ENCODE peak calls at places on chromosome 4, in four cellular contexts. One of them, this sample, is unnamed.

GRCh38 chr4:79623125-79623905 is 215.3 kb upstream of the GK2 start:
- DNase-seq in neural progenitor cell: no peak
- DNase-seq in nephron progenitor cell: no peak
- DNase-seq in CD4-positive, alpha-beta T cell: no peak
- DNase-seq in this sample: no peak

GRCh38 chr4:99437686-99438577 is 2.8 kb upstream of the ADH7 start:
- DNase-seq in neural progenitor cell: no peak
- DNase-seq in nephron progenitor cell: no peak
- DNase-seq in CD4-positive, alpha-beta T cell: no peak
- DNase-seq in this sample: no peak

GRCh38 chr4:7772708-7773385 is 166.8 kb downstream of the AFAP1 start:
- DNase-seq in neural progenitor cell: no peak
- DNase-seq in nephron progenitor cell: peak; percentile 48
- DNase-seq in CD4-positive, alpha-beta T cell: no peak
- DNase-seq in this sample: no peak

GRCh38 chr4:72358483-72358882 is 210.5 kb downstream of the ADAMTS3 start:
- DNase-seq in neural progenitor cell: no peak
- DNase-seq in nephron progenitor cell: no peak
- DNase-seq in CD4-positive, alpha-beta T cell: no peak
- DNase-seq in this sample: no peak

GRCh38 chr4:142846105-142846728 is at the start of gene INPP4B:
- DNase-seq in neural progenitor cell: peak; percentile 72
- DNase-seq in nephron progenitor cell: peak; percentile 68
- DNase-seq in CD4-positive, alpha-beta T cell: peak; percentile 52
- DNase-seq in this sample: no peak

GRCh38 chr4:118941149-118941548 is 52.5 kb downstream of the SYNPO2 start:
- DNase-seq in neural progenitor cell: no peak
- DNase-seq in nephron progenitor cell: no peak
- DNase-seq in CD4-positive, alpha-beta T cell: no peak
- DNase-seq in this sample: no peak

GRCh38 chr4:55706526-55706925 is 70.4 kb upstream of the NMU start:
- DNase-seq in neural progenitor cell: no peak
- DNase-seq in nephron progenitor cell: no peak
- DNase-seq in CD4-positive, alpha-beta T cell: no peak
- DNase-seq in this sample: no peak

GRCh38 chr4:54525602-54526001 is 132.2 kb upstream of the KIT start:
- DNase-seq in neural progenitor cell: no peak
- DNase-seq in nephron progenitor cell: no peak
- DNase-seq in CD4-positive, alpha-beta T cell: no peak
- DNase-seq in this sample: no peak

GRCh38 chr4:64584981-64585557 is 175.8 kb upstream of the TECRL start:
- DNase-seq in neural progenitor cell: peak; percentile 70
- DNase-seq in nephron progenitor cell: peak; percentile 22
- DNase-seq in CD4-positive, alpha-beta T cell: no peak
- DNase-seq in this sample: no peak

GRCh38 chr4:14636563-14636962 is 365.7 kb upstream of the CPEB2 start:
- DNase-seq in neural progenitor cell: no peak
- DNase-seq in nephron progenitor cell: no peak
- DNase-seq in CD4-positive, alpha-beta T cell: no peak
- DNase-seq in this sample: no peak

GRCh38 chr4:125244848-125245450 is 69.8 kb upstream of the FAT4 start:
- DNase-seq in neural progenitor cell: no peak
- DNase-seq in nephron progenitor cell: no peak
- DNase-seq in CD4-positive, alpha-beta T cell: no peak
- DNase-seq in this sample: no peak
- TF ChIP-seq CTCF in neural progenitor cell: peak; percentile 55
- TF ChIP-seq CTCF in nephron progenitor cell: peak; percentile 16
- TF ChIP-seq CTCF in CD4-positive, alpha-beta T cell: no peak
- TF ChIP-seq CTCF in this sample: no peak

DNA sequence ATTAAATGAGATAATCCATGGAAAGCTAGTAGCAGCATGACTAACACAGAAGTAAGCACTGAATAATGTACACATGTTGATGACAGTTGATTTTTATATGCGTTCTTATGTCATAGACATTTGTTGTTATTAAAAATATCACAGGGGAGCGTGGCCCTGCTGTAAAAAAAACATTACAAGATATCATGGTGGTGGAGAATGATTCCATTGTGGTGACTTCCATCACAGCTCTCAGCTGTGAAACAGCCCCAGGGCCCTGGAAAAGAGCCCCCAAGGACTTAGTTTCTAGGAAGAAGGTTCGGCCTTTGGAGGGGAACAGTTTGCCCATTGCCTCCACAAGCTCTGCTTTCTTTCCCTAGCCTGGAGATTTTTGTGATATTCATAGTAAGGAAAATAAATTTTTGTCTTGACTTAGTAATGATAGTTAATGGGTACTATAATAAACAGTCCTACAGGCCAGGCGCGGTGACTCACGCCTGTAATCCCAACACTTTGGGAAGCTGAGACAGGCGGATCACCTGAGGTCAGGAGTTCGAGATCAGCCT is 49.9 kb downstream of the FAM114A1 start:
- DNase-seq in neural progenitor cell: no peak
- DNase-seq in nephron progenitor cell: no peak
- DNase-seq in CD4-positive, alpha-beta T cell: no peak
- DNase-seq in this sample: no peak
- TF ChIP-seq CTCF in neural progenitor cell: no peak
- TF ChIP-seq CTCF in nephron progenitor cell: no peak
- TF ChIP-seq CTCF in CD4-positive, alpha-beta T cell: no peak
- TF ChIP-seq CTCF in this sample: no peak

GRCh38 chr4:111855308-111855707 is 289.9 kb upstream of the FAM241A start:
- DNase-seq in neural progenitor cell: no peak
- DNase-seq in nephron progenitor cell: no peak
- DNase-seq in CD4-positive, alpha-beta T cell: no peak
- DNase-seq in this sample: no peak

GRCh38 chr4:111849726-111850284 is 295.4 kb upstream of the FAM241A start:
- DNase-seq in neural progenitor cell: no peak
- DNase-seq in nephron progenitor cell: no peak
- DNase-seq in CD4-positive, alpha-beta T cell: no peak
- DNase-seq in this sample: no peak

DNA sequence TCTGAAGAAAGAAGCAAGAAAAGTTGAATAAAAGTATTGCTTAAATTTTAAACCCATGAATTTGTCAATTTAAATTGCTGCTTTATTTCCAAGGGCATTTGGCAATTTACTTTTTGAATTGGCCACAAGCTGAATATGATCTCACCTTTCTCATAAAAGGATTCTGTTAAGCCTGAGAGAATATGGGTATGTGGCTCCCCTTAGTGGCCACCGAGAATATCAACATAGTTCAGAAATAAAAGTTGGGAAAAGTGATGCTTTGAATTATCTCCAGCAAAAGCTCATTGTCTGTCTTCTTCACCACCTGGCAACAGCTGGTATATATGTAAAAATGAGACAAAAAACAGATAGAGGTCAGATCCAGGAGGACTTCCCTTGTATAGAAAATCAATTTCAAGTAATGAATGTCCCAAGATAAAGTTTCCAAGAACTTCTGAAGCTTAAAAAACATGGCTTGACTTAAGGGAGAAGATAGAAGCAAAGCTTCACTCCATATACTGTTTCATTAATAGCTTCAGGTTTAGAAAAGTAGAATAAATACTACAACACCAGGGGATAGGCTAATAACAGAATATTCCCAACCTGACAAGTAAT is 290.7 kb upstream of the FAM241A start:
- DNase-seq in neural progenitor cell: peak; percentile 29
- DNase-seq in nephron progenitor cell: peak; percentile 47
- DNase-seq in CD4-positive, alpha-beta T cell: no peak
- DNase-seq in this sample: no peak
- TF ChIP-seq CTCF in neural progenitor cell: peak; percentile 81
- TF ChIP-seq CTCF in nephron progenitor cell: peak; percentile 76
- TF ChIP-seq CTCF in CD4-positive, alpha-beta T cell: no peak
- TF ChIP-seq CTCF in this sample: no peak

DNA sequence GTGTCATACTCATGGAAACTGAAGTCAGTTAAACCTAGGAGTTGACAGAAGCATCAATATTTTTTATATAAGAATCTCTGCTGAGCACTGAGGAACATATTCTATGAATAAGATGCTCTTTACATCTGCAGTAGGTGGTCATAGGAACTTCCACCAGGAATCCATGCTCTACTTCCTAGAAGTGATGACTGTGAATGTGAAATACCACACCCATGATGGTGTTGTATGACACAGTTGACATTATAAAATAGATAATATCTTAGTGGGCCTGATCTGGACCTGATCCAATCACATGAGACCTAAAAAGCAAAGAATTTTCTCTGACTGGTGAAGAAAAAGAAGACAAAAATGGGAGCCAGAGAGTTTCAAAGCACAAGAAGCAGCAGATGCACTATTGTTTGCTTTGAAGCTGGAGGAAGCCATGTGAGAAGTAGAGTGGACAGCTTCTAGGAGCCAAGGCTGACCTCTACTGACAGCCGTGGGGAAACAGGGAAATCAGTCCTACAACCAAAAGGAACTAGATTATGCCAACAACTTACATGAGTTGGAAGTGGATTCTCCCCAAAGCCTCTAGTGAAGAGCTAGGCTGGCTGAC is 68.6 kb upstream of the HS3ST1 start:
- DNase-seq in neural progenitor cell: no peak
- DNase-seq in nephron progenitor cell: no peak
- DNase-seq in CD4-positive, alpha-beta T cell: no peak
- DNase-seq in this sample: no peak
- TF ChIP-seq CTCF in neural progenitor cell: no peak
- TF ChIP-seq CTCF in nephron progenitor cell: no peak
- TF ChIP-seq CTCF in CD4-positive, alpha-beta T cell: no peak
- TF ChIP-seq CTCF in this sample: no peak

This sample was measured in natural killer cell.